ENCODE peak calls at places on chromosomes 3 and 15, in four cellular contexts. G is IMR-90, L is H9, F is H1. C is an unnamed sample.

GRCh38 chr15:43105077-43105769 is 615 bp downstream of the UBR1 start:
- DNase-seq in F (no peak), G (peak), L (no peak), C (no peak)

GRCh38 chr3:123803521-123803920 is 80.6 kb downstream of the MYLK start:
- DNase-seq in F (no peak), L (peak), G (no peak), C (peak)

GRCh38 chr3:105906834-105907233 is 38.0 kb upstream of the CBLB start:
- DNase-seq in L (no peak), G (peak), F (no peak), C (no peak)

GRCh38 chr3:187678869-187679268 is 8.7 kb upstream of the SST start:
- DNase-seq in G (peak), F (no peak), L (peak), C (peak)

GRCh38 chr3:101484805-101485620 is 28.0 kb downstream of the SENP7 start:
- DNase-seq in G (peak), F (no peak), L (no peak), C (peak)

GRCh38 chr3:159528251-159528895 is 460.3 kb upstream of the IL12A start:
- DNase-seq in F (no peak), G (no peak), L (no peak), C (no peak)

GRCh38 chr3:29065211-29065785 is 215.6 kb upstream of the RBMS3 start:
- DNase-seq in G (peak), L (peak), F (peak), C (peak)

GRCh38 chr3:114861666-114862065 is 285.4 kb downstream of the ZBTB20 start:
- DNase-seq in F (no peak), G (no peak), L (no peak), C (no peak)

GRCh38 chr3:157135671-157136396 is 24.1 kb downstream of the CCNL1 start:
- DNase-seq in G (peak), L (no peak), F (no peak), C (peak)

GRCh38 chr15:66765478-66766281 is 63.6 kb downstream of the SMAD6 start:
- DNase-seq in L (no peak), F (no peak), G (no peak), C (no peak)

GRCh38 chr15:98442379-98442833 is 205.9 kb upstream of the IGF1R start:
- DNase-seq in L (peak), F (peak), G (peak), C (peak)

GRCh38 chr3:85433334-85433733 is 474.5 kb downstream of the CADM2 start:
- DNase-seq in G (no peak), L (no peak), F (no peak), C (peak)

GRCh38 chr3:81216192-81216591 is 545.3 kb downstream of the GBE1 start:
- DNase-seq in G (peak), F (no peak), L (no peak), C (no peak)

GRCh38 chr3:8460815-8461482 is 40.7 kb upstream of the LMCD1 start:
- DNase-seq in L (no peak), F (no peak), G (peak), C (no peak)

GRCh38 chr15:38589502-38589901 is 24.9 kb upstream of the RASGRP1 start:
- DNase-seq in F (no peak), G (peak), L (no peak), C (peak)

GRCh38 chr15:29676961-29677402 is 145.3 kb downstream of the TJP1 start:
- DNase-seq in G (peak), L (peak), F (no peak), C (no peak)

GRCh38 chr15:38461089-38461833 is 7.3 kb downstream of the FAM98B start:
- DNase-seq in L (no peak), F (no peak), G (peak), C (no peak)

GRCh38 chr3:50364573-50365079 is 5.3 kb upstream of the TMEM115 start:
- DNase-seq in F (no peak), G (no peak), L (no peak), C (peak)

GRCh38 chr15:67520276-67520975 is 505 bp upstream of the C15orf61 start:
- DNase-seq in G (peak), L (no peak), F (no peak), C (no peak)

GRCh38 chr15:49468440-49468839 is 45.4 kb downstream of the FGF7 start:
- DNase-seq in G (peak), F (no peak), L (no peak), C (no peak)

GRCh38 chr15:49692514-49693090 is 71.8 kb downstream of the DTWD1 start:
- DNase-seq in G (no peak), F (no peak), L (no peak), C (no peak)

GRCh38 chr3:176650478-176650877 is 546.8 kb downstream of the TBL1XR1 start:
- DNase-seq in G (peak), L (no peak), F (no peak), C (peak)

GRCh38 chr3:48929358-48930035 is 10.9 kb downstream of the ARIH2 start:
- DNase-seq in G (peak), F (no peak), L (no peak), C (no peak)

GRCh38 chr3:61701019-61701418 is 139.6 kb downstream of the PTPRG start:
- DNase-seq in G (no peak), F (no peak), L (no peak), C (peak)

GRCh38 chr3:42680256-42680655 is 5.1 kb upstream of the KLHL40 start:
- DNase-seq in G (peak), F (no peak), L (no peak), C (no peak)

GRCh38 chr15:78072080-78072892 is 5.2 kb downstream of the TBC1D2B start:
- DNase-seq in F (no peak), G (peak), L (no peak), C (no peak)

GRCh38 chr15:63181658-63182057 is 7.7 kb upstream of the RAB8B start:
- DNase-seq in L (no peak), G (peak), F (no peak), C (no peak)

DNA sequence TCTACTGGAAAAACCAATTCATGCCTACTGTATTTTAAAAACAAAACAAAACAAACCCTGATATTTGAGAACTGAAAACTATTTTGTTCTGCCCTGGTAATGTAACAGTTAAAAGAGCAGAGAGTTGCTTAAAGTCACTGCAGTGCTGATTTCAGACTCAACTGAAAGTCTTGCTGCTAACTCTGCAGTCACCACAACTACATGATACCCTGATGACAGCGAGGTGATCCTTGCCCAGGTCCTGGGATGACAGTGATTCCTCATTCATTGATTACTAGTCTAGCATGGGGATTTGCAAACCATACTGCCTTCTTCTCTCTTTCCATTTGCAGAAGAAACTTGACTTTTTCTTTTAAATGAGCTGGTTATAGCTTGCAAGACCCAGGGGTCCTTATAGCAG is 67.5 kb downstream of the MME start:
- DNase-seq in G (no peak), F (no peak), L (no peak), C (no peak)
- H4K5ac ChIP-seq in G (no peak), F (no peak), L (no peak), C (no peak)

DNA sequence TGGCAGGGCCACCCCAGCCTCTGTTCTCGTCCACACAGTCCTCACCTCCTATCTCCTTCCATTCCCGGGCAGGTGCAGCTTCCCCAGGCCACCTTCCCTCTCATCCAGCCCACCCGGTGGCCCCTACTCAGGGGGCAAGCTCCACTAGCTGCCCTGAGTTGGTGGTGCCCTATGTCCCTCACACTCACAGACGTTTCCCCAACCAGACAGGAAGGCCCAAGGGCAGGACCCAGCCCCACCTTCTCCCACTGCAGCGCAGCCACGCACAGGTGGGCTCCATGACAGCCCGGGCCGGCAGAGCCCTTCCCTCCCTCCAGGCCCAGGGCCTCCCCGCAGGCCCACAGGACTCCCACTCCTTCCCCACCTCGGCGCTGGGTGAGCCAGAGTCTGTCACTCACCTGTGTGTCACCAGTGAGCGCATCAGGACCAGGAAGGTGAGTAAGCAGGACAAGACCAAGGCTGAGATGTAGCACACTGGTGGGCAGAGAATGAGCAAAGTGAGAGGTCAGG is 11.1 kb downstream of the ISLR start:
- DNase-seq in L (no peak), G (no peak), F (no peak), C (no peak)
- H3K23ac ChIP-seq in L (no peak), G (no peak), F (no peak), C (no peak)

GRCh38 chr3:88192010-88192409 is 42.3 kb downstream of the C3orf38 start:
- DNase-seq in G (no peak), L (no peak), F (no peak), C (no peak)
- H3K9ac ChIP-seq in G (no peak), L (no peak), F (no peak), C (no peak)

GRCh38 chr3:170978335-170978745 is 48.2 kb downstream of the SLC2A2 start:
- DNase-seq in L (no peak), F (no peak), G (no peak), C (no peak)
- H4K5ac ChIP-seq in L (no peak), F (no peak), G (no peak), C (no peak)

DNA sequence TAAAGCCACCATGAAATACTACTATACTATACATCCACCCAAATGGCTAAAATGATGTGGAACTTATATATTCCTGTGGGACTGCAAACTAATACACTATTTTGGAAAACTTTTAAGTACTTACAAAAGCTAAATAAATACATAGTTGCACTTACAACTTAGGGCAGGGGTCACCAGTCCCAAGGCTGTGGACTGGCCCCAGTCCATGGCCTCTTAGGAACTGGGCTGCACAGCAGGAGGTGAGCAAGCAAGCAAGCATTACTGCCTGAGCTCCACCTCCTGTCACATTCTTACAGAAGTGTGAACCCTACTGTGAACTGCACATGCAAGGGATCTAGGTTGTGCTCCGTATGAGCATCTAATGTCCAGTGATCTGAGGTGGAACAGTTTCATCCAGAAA is 18.1 kb downstream of the PIGB start:
- DNase-seq in G (no peak), L (no peak), F (no peak), C (peak)
- H3K23ac ChIP-seq in G (no peak), L (no peak), F (no peak), C (no peak)